ENCODE peak calls at places on chromosomes 2 and 18, in four cellular contexts. Z, X, T and Y are unnamed samples.
A peak's percentile ranks its signal among the peaks of the same experiment; 100 is the strongest.

GRCh38 chr2:30282081-30282480 is 50.7 kb downstream of the LBH start:
- DNase-seq in Z (no peak), X (no peak), T (no peak), Y (peak; percentile 70)

GRCh38 chr2:85999131-85999831 is 106.4 kb downstream of the POLR1A start:
- DNase-seq in Z (no peak), X (peak; percentile 55), T (peak; percentile 37), Y (no peak)

GRCh38 chr2:10375570-10376266 is 72.4 kb downstream of the ODC1 start:
- DNase-seq in Z (no peak), X (no peak), T (no peak), Y (no peak)

GRCh38 chr18:35215026-35215425 is 25.8 kb upstream of the ZNF397 start:
- DNase-seq in Z (no peak), X (no peak), T (no peak), Y (no peak)

GRCh38 chr2:183010112-183010511 is 28.1 kb downstream of the NCKAP1 start:
- DNase-seq in Z (no peak), X (peak; percentile 74), T (peak; percentile 61), Y (no peak)

GRCh38 chr2:240291940-240292574 is 143.4 kb upstream of the GPC1 start:
- DNase-seq in Z (no peak), X (no peak), T (no peak), Y (no peak)

GRCh38 chr2:158926478-158926948 is 41.9 kb upstream of the TANC1 start:
- DNase-seq in Z (no peak), X (peak; percentile 69), T (peak; percentile 52), Y (no peak)

GRCh38 chr2:197209742-197210408 is 100.7 kb downstream of the ANKRD44 start:
- DNase-seq in Z (no peak), X (peak; percentile 21), T (no peak), Y (no peak)

GRCh38 chr2:30055548-30055947 is 91.3 kb upstream of the YPEL5 start:
- DNase-seq in Z (no peak), X (no peak), T (no peak), Y (no peak)

GRCh38 chr2:18410543-18410942 is 149.9 kb downstream of the RDH14 start:
- DNase-seq in Z (no peak), X (no peak), T (no peak), Y (no peak)
- TF ChIP-seq CTCF in Z (no peak), X (peak; percentile 19), T (peak; percentile 10), Y (no peak)

GRCh38 chr18:47247036-47247832 is 4.2 kb downstream of the SKOR2 start:
- DNase-seq in Z (no peak), X (no peak), T (no peak), Y (no peak)
- TF ChIP-seq CTCF in Z (peak; percentile 52), X (no peak), T (no peak), Y (no peak)

DNA sequence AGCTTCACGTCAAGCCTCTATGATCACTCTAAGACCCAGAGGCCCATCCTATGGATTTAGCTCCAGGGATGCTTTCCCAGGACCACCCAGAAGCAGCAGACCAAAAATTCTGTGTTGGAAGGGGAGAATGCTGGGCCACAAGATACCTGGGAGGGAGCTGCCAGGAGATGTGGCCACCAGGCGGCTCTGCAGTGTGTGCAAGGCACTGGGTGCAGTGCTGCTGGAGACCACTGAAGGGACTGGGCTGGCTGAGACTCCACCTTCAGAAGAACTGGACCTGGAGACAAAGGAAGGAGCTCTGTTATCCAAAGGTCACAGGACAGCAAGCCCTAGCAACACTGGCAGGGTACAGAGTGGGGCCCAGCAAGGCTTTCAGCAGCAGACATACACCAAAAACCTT is 34.0 kb downstream of the KANSL3 start:
- DNase-seq in Z (no peak), X (no peak), T (no peak), Y (no peak)
- TF ChIP-seq CTCF in Z (no peak), X (peak; percentile 11), T (peak; percentile 25), Y (no peak)

DNA sequence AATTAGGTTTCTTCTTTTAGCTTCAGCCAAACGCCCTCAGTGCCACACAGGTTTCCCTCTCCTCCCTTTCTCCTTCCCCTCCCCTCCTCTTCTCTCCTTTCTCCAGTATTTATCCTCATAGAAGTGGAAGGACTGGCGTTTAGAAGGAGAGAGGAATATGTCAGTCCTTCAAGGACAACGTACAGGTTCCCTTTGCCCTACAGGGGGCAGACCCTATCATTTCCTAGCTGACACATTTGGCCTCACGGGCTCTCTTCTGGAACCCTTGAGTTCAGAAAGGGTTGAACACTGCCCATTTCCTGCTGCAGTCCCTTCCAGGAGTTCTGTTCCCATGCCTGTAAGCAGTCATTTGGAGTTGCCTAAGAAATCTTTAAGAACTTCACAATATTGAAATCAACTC is 46.1 kb downstream of the CDCA7 start:
- DNase-seq in Z (no peak), X (no peak), T (peak; percentile 11), Y (no peak)
- TF ChIP-seq CTCF in Z (no peak), X (peak; percentile 22), T (peak; percentile 32), Y (no peak)

GRCh38 chr2:231541605-231542509 is 11.6 kb upstream of the NMUR1 start:
- DNase-seq in Z (no peak), X (peak; percentile 45), T (peak; percentile 41), Y (no peak)
- TF ChIP-seq CTCF in Z (no peak), X (peak; percentile 30), T (peak; percentile 17), Y (no peak)

GRCh38 chr18:50281295-50281971 is at the start of gene MBD1:
- DNase-seq in Z (peak; percentile 96), X (peak; percentile 100), T (peak; percentile 99), Y (peak; percentile 90)
- TF ChIP-seq CTCF in Z (no peak), X (peak; percentile 23), T (no peak), Y (no peak)

GRCh38 chr18:76259012-76259568 is 236.0 kb downstream of the ZNF516 start:
- DNase-seq in Z (no peak), X (peak; percentile 16), T (no peak), Y (no peak)

GRCh38 chr18:76260941-76261472 is 234.0 kb downstream of the ZNF516 start:
- DNase-seq in Z (no peak), X (no peak), T (no peak), Y (no peak)

GRCh38 chr18:76259726-76260125 is 235.3 kb downstream of the ZNF516 start:
- DNase-seq in Z (no peak), X (no peak), T (no peak), Y (no peak)

GRCh38 chr18:76256897-76257500 is 238.0 kb downstream of the ZNF516 start:
- DNase-seq in Z (no peak), X (peak; percentile 76), T (peak; percentile 76), Y (no peak)

GRCh38 chr18:76258209-76258608 is 236.8 kb downstream of the ZNF516 start:
- DNase-seq in Z (no peak), X (peak; percentile 33), T (peak; percentile 8), Y (no peak)
- TF ChIP-seq CTCF in Z (no peak), X (no peak), T (no peak), Y (no peak)

DNA sequence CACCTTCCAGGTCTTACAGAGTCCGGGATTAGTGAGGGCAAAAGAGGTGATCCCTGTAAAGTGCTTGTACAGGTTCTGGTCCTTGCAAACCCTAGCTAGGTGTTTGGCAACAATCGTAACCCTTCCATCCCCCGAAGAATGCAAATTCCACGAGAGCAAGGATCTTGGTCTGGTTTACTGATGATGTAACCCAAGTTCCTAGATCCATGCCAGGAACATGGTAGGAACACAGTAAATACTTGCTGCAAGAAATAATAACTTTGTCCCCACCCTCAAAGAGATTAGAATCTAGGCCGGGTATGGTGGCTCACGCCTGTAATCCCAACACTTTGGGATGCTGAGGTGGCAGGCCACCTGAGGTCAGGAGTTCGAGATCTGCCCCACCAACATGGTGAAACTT is 6.8 kb upstream of the NEU2 start:
- DNase-seq in Z (no peak), X (peak; percentile 40), T (no peak), Y (no peak)
- TF ChIP-seq CTCF in Z (no peak), X (no peak), T (no peak), Y (no peak)

DNA sequence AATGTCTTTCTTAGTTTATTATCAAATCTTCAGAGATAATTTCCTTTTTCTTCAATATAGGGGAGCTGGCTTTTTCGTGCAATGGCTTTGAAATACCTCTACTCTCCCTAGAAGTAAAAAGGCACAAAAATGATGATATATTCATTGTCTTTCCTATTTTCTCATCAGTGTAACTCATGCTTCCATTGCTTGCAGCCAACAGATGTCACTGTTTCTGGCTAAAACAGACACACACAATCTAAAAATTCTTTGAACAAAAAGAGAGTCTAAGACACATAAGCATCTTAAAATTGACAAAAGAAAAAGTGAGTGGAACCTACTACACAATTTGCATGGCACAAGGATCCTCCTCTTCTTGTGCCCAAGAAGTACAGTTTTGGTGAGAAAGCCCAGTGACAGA is 448.7 kb upstream of the VRK2 start:
- DNase-seq in Z (no peak), X (no peak), T (no peak), Y (no peak)
- TF ChIP-seq CTCF in Z (no peak), X (no peak), T (no peak), Y (no peak)